ENCODE peak calls at places on chromosomes 6 and 20, in five cellular contexts. One of them, this sample, is unnamed.
A peak's percentile ranks its signal among the peaks of the same experiment; 100 is the strongest.

GRCh38 chr20:11901127-11901526 is 16.6 kb upstream of the BTBD3 start:
- DNase-seq in WERI-Rb-1: no peak
- DNase-seq in progenitor cell of endocrine pancreas: no peak
- DNase-seq in stimulated activated naive CD8-positive, alpha-beta T cell treated with anti-CD3 and anti-CD28 coated beads, Interleukin-15, Interleukin-2, amounts not matched to agents 100 U/mL and 50 U/mL, for 24 hours: no peak
- DNase-seq in fibroblast of lung: peak; percentile 53
- DNase-seq in this sample: no peak

GRCh38 chr6:16174368-16175078 is 45.6 kb downstream of the MYLIP start:
- DNase-seq in WERI-Rb-1: no peak
- DNase-seq in progenitor cell of endocrine pancreas: no peak
- DNase-seq in stimulated activated naive CD8-positive, alpha-beta T cell treated with anti-CD3 and anti-CD28 coated beads, Interleukin-15, Interleukin-2, amounts not matched to agents 100 U/mL and 50 U/mL, for 24 hours: no peak
- DNase-seq in fibroblast of lung: no peak
- DNase-seq in this sample: no peak

GRCh38 chr20:38231786-38232130 is 28.8 kb downstream of the KIAA1755 start:
- DNase-seq in WERI-Rb-1: no peak
- DNase-seq in progenitor cell of endocrine pancreas: no peak
- DNase-seq in stimulated activated naive CD8-positive, alpha-beta T cell treated with anti-CD3 and anti-CD28 coated beads, Interleukin-15, Interleukin-2, amounts not matched to agents 100 U/mL and 50 U/mL, for 24 hours: no peak
- DNase-seq in fibroblast of lung: peak; percentile 45
- DNase-seq in this sample: no peak

GRCh38 chr20:20206788-20207187 is 154.5 kb downstream of the CFAP61 start:
- DNase-seq in WERI-Rb-1: no peak
- DNase-seq in progenitor cell of endocrine pancreas: no peak
- DNase-seq in stimulated activated naive CD8-positive, alpha-beta T cell treated with anti-CD3 and anti-CD28 coated beads, Interleukin-15, Interleukin-2, amounts not matched to agents 100 U/mL and 50 U/mL, for 24 hours: no peak
- DNase-seq in fibroblast of lung: no peak
- DNase-seq in this sample: no peak

GRCh38 chr6:117890172-117890571 is 16.9 kb upstream of the SLC35F1 start:
- DNase-seq in WERI-Rb-1: no peak
- DNase-seq in progenitor cell of endocrine pancreas: no peak
- DNase-seq in stimulated activated naive CD8-positive, alpha-beta T cell treated with anti-CD3 and anti-CD28 coated beads, Interleukin-15, Interleukin-2, amounts not matched to agents 100 U/mL and 50 U/mL, for 24 hours: no peak
- DNase-seq in fibroblast of lung: no peak
- DNase-seq in this sample: no peak

GRCh38 chr20:31842471-31843157 is 2.8 kb downstream of the FOXS1 start:
- DNase-seq in WERI-Rb-1: no peak
- DNase-seq in progenitor cell of endocrine pancreas: no peak
- DNase-seq in stimulated activated naive CD8-positive, alpha-beta T cell treated with anti-CD3 and anti-CD28 coated beads, Interleukin-15, Interleukin-2, amounts not matched to agents 100 U/mL and 50 U/mL, for 24 hours: no peak
- DNase-seq in fibroblast of lung: peak; percentile 71
- DNase-seq in this sample: peak; percentile 41

GRCh38 chr20:35776513-35777101 is 4.8 kb downstream of the PHF20 start:
- DNase-seq in WERI-Rb-1: peak; percentile 38
- DNase-seq in progenitor cell of endocrine pancreas: no peak
- DNase-seq in stimulated activated naive CD8-positive, alpha-beta T cell treated with anti-CD3 and anti-CD28 coated beads, Interleukin-15, Interleukin-2, amounts not matched to agents 100 U/mL and 50 U/mL, for 24 hours: no peak
- DNase-seq in fibroblast of lung: peak; percentile 57
- DNase-seq in this sample: peak; percentile 30

GRCh38 chr6:114090626-114091025 is 119.7 kb upstream of the HDAC2 start:
- DNase-seq in WERI-Rb-1: no peak
- DNase-seq in progenitor cell of endocrine pancreas: no peak
- DNase-seq in stimulated activated naive CD8-positive, alpha-beta T cell treated with anti-CD3 and anti-CD28 coated beads, Interleukin-15, Interleukin-2, amounts not matched to agents 100 U/mL and 50 U/mL, for 24 hours: no peak
- DNase-seq in fibroblast of lung: peak; percentile 25
- DNase-seq in this sample: no peak

GRCh38 chr6:80531676-80532619 is 425.5 kb downstream of the BCKDHB start:
- DNase-seq in WERI-Rb-1: no peak
- DNase-seq in progenitor cell of endocrine pancreas: no peak
- DNase-seq in stimulated activated naive CD8-positive, alpha-beta T cell treated with anti-CD3 and anti-CD28 coated beads, Interleukin-15, Interleukin-2, amounts not matched to agents 100 U/mL and 50 U/mL, for 24 hours: no peak
- DNase-seq in fibroblast of lung: no peak
- DNase-seq in this sample: no peak

GRCh38 chr20:63568986-63569949 is 4.8 kb downstream of the HELZ2 start:
- DNase-seq in WERI-Rb-1: no peak
- DNase-seq in progenitor cell of endocrine pancreas: no peak
- DNase-seq in stimulated activated naive CD8-positive, alpha-beta T cell treated with anti-CD3 and anti-CD28 coated beads, Interleukin-15, Interleukin-2, amounts not matched to agents 100 U/mL and 50 U/mL, for 24 hours: no peak
- DNase-seq in fibroblast of lung: no peak
- DNase-seq in this sample: no peak

GRCh38 chr20:24662756-24663399 is 193.4 kb downstream of the SYNDIG1 start:
- DNase-seq in WERI-Rb-1: no peak
- DNase-seq in progenitor cell of endocrine pancreas: no peak
- DNase-seq in stimulated activated naive CD8-positive, alpha-beta T cell treated with anti-CD3 and anti-CD28 coated beads, Interleukin-15, Interleukin-2, amounts not matched to agents 100 U/mL and 50 U/mL, for 24 hours: no peak
- DNase-seq in fibroblast of lung: peak; percentile 67
- DNase-seq in this sample: no peak

GRCh38 chr6:139570166-139570565 is 195.7 kb upstream of the CITED2 start:
- DNase-seq in WERI-Rb-1: no peak
- DNase-seq in progenitor cell of endocrine pancreas: no peak
- DNase-seq in stimulated activated naive CD8-positive, alpha-beta T cell treated with anti-CD3 and anti-CD28 coated beads, Interleukin-15, Interleukin-2, amounts not matched to agents 100 U/mL and 50 U/mL, for 24 hours: no peak
- DNase-seq in fibroblast of lung: no peak
- DNase-seq in this sample: no peak

GRCh38 chr6:154494592-154494991 is 15.9 kb downstream of the CNKSR3 start:
- DNase-seq in WERI-Rb-1: no peak
- DNase-seq in progenitor cell of endocrine pancreas: no peak
- DNase-seq in stimulated activated naive CD8-positive, alpha-beta T cell treated with anti-CD3 and anti-CD28 coated beads, Interleukin-15, Interleukin-2, amounts not matched to agents 100 U/mL and 50 U/mL, for 24 hours: no peak
- DNase-seq in fibroblast of lung: no peak
- DNase-seq in this sample: no peak

GRCh38 chr6:26205161-26205624 is 118.0 kb downstream of the HFE start:
- DNase-seq in WERI-Rb-1: peak; percentile 95
- DNase-seq in progenitor cell of endocrine pancreas: no peak
- DNase-seq in stimulated activated naive CD8-positive, alpha-beta T cell treated with anti-CD3 and anti-CD28 coated beads, Interleukin-15, Interleukin-2, amounts not matched to agents 100 U/mL and 50 U/mL, for 24 hours: peak; percentile 80
- DNase-seq in fibroblast of lung: peak; percentile 92
- DNase-seq in this sample: peak; percentile 76